ENCODE peak calls at places on chromosomes 4 and X, in five cellular contexts. P, M, R, V and T are unnamed samples.

GRCh38 chr4:87278335-87278794 is 44.3 kb downstream of the HSD17B13 start:
- DNase-seq in M (no peak), V (no peak), R (no peak), P (no peak), T (no peak)

GRCh38 chrX:30150196-30150895 is 65.0 kb upstream of the MAGEB2 start:
- DNase-seq in M (no peak), P (no peak), R (no peak), V (no peak), T (no peak)

GRCh38 chr4:95850161-95850560 is 10.3 kb downstream of the PDHA2 start:
- DNase-seq in P (no peak), V (no peak), M (no peak), R (no peak), T (no peak)

GRCh38 chr4:177375372-177375771 is 65.7 kb downstream of the NEIL3 start:
- DNase-seq in P (no peak), V (no peak), M (no peak), R (no peak), T (no peak)

GRCh38 chr4:15104825-15105224 is 102.5 kb downstream of the CPEB2 start:
- DNase-seq in R (no peak), P (no peak), V (no peak), M (no peak), T (no peak)

GRCh38 chr4:80452768-80453167 is 117.2 kb downstream of the CFAP299 start:
- DNase-seq in V (no peak), M (no peak), P (no peak), R (no peak), T (no peak)

GRCh38 chrX:69600182-69600581 is 15.7 kb upstream of the EDA start:
- DNase-seq in M (no peak), R (no peak), P (no peak), V (no peak), T (no peak)

GRCh38 chrX:129600981-129601424 is 53.8 kb downstream of the APLN start:
- DNase-seq in V (no peak), M (no peak), R (peak; percentile 44), P (no peak), T (no peak)

GRCh38 chrX:41970419-41970818 is 47.1 kb upstream of the CASK start:
- DNase-seq in M (no peak), R (no peak), V (no peak), P (no peak), T (no peak)

GRCh38 chrX:110806145-110806544 is 10.5 kb upstream of the CHRDL1 start:
- DNase-seq in P (no peak), M (no peak), R (peak; percentile 51), V (no peak), T (no peak)

GRCh38 chr4:107801766-107802211 is 22.9 kb upstream of the SGMS2 start:
- DNase-seq in P (no peak), M (no peak), V (no peak), R (no peak), T (no peak)

GRCh38 chrX:56233682-56234081 is 1.5 kb downstream of the KLF8 start:
- DNase-seq in P (no peak), M (peak; percentile 59), R (peak; percentile 13), V (peak; percentile 55), T (no peak)

GRCh38 chrX:2928583-2929434 is at the start of gene ARSD:
- DNase-seq in P (no peak), R (peak; percentile 92), V (peak; percentile 82), M (peak; percentile 96), T (peak; percentile 21)

GRCh38 chrX:106954041-106954440 is 33.8 kb downstream of the CLDN2 start:
- DNase-seq in V (no peak), M (no peak), R (no peak), P (no peak), T (no peak)

GRCh38 chr4:109703664-109704351 is 563 bp upstream of the CASP6 start:
- DNase-seq in V (no peak), R (no peak), M (no peak), P (no peak), T (no peak)

GRCh38 chr4:182175788-182176519 is 67.2 kb upstream of the TENM3 start:
- DNase-seq in V (no peak), M (no peak), P (no peak), R (no peak), T (no peak)

GRCh38 chr4:40991908-40992307 is 222.4 kb downstream of the APBB2 start:
- DNase-seq in R (no peak), V (no peak), P (no peak), M (no peak), T (no peak)

GRCh38 chrX:46882266-46882665 is 30.0 kb upstream of the JADE3 start:
- DNase-seq in P (no peak), M (no peak), R (no peak), V (no peak), T (no peak)

GRCh38 chr4:6263541-6264540 is 5.8 kb upstream of the WFS1 start:
- DNase-seq in P (no peak), V (no peak), R (peak; percentile 52), M (no peak), T (no peak)

GRCh38 chrX:39167791-39168190 is 366.5 kb downstream of the MID1IP1 start:
- DNase-seq in V (no peak), M (no peak), P (no peak), R (no peak), T (no peak)

GRCh38 chr4:133483600-133484246 is 334.6 kb downstream of the PCDH10 start:
- DNase-seq in M (no peak), P (no peak), V (no peak), R (no peak), T (no peak)